ENCODE peak calls at places on chromosomes 5 and 9, in seven cellular contexts. One of them, this sample, is unnamed.
A peak's percentile ranks its signal among the peaks of the same experiment; 100 is the strongest.

GRCh38 chr9:69554945-69555344 is 117.2 kb downstream of the APBA1 start:
- DNase-seq in K562: no peak
- DNase-seq in Panc1: no peak
- DNase-seq in HepG2: no peak
- DNase-seq in HCT116: no peak
- DNase-seq in GM12878: no peak
- DNase-seq in SK-N-SH: no peak
- DNase-seq in this sample: no peak

GRCh38 chr5:169735913-169736312 is 98.8 kb downstream of the DOCK2 start:
- DNase-seq in K562: peak; percentile 24
- DNase-seq in Panc1: no peak
- DNase-seq in HepG2: no peak
- DNase-seq in HCT116: no peak
- DNase-seq in GM12878: no peak
- DNase-seq in SK-N-SH: no peak
- DNase-seq in this sample: no peak

GRCh38 chr9:27765931-27766835 is 192.9 kb upstream of the C9orf72 start:
- DNase-seq in K562: no peak
- DNase-seq in Panc1: no peak
- DNase-seq in HepG2: no peak
- DNase-seq in HCT116: no peak
- DNase-seq in GM12878: no peak
- DNase-seq in SK-N-SH: no peak
- DNase-seq in this sample: no peak

GRCh38 chr9:2599896-2600295 is 21.7 kb upstream of the VLDLR start:
- DNase-seq in K562: no peak
- DNase-seq in Panc1: no peak
- DNase-seq in HepG2: no peak
- DNase-seq in HCT116: no peak
- DNase-seq in GM12878: no peak
- DNase-seq in SK-N-SH: no peak
- DNase-seq in this sample: no peak

GRCh38 chr9:27532046-27532445 is 2.4 kb upstream of the MOB3B start:
- DNase-seq in K562: no peak
- DNase-seq in Panc1: no peak
- DNase-seq in HepG2: no peak
- DNase-seq in HCT116: no peak
- DNase-seq in GM12878: no peak
- DNase-seq in SK-N-SH: no peak
- DNase-seq in this sample: no peak

GRCh38 chr5:93209476-93209875 is 371.5 kb downstream of the NR2F1-AS1 start:
- DNase-seq in K562: no peak
- DNase-seq in Panc1: no peak
- DNase-seq in HepG2: no peak
- DNase-seq in HCT116: no peak
- DNase-seq in GM12878: no peak
- DNase-seq in SK-N-SH: no peak
- DNase-seq in this sample: no peak

GRCh38 chr5:72459089-72459661 is 48.0 kb downstream of the ZNF366 start:
- DNase-seq in K562: no peak
- DNase-seq in Panc1: no peak
- DNase-seq in HepG2: no peak
- DNase-seq in HCT116: no peak
- DNase-seq in GM12878: peak; percentile 71
- DNase-seq in SK-N-SH: no peak
- DNase-seq in this sample: no peak

GRCh38 chr9:112858625-112859147 is 32.0 kb downstream of the SLC46A2 start:
- DNase-seq in K562: no peak
- DNase-seq in Panc1: no peak
- DNase-seq in HepG2: no peak
- DNase-seq in HCT116: no peak
- DNase-seq in GM12878: peak; percentile 31
- DNase-seq in SK-N-SH: no peak
- DNase-seq in this sample: no peak

GRCh38 chr9:114184071-114184470 is 28.7 kb downstream of the COL27A1 start:
- DNase-seq in K562: peak; percentile 36
- DNase-seq in Panc1: no peak
- DNase-seq in HepG2: no peak
- DNase-seq in HCT116: no peak
- DNase-seq in GM12878: no peak
- DNase-seq in SK-N-SH: no peak
- DNase-seq in this sample: no peak

GRCh38 chr5:143063175-143063970 is 293.2 kb downstream of the ARHGAP26 start:
- DNase-seq in K562: no peak
- DNase-seq in Panc1: no peak
- DNase-seq in HepG2: no peak
- DNase-seq in HCT116: no peak
- DNase-seq in GM12878: no peak
- DNase-seq in SK-N-SH: no peak
- DNase-seq in this sample: no peak

GRCh38 chr9:121074370-121075250 is at the start of gene CNTRL:
- DNase-seq in K562: peak; percentile 95
- DNase-seq in Panc1: peak; percentile 64
- DNase-seq in HepG2: peak; percentile 71
- DNase-seq in HCT116: peak; percentile 54
- DNase-seq in GM12878: peak; percentile 62
- DNase-seq in SK-N-SH: peak; percentile 93
- DNase-seq in this sample: peak; percentile 29

GRCh38 chr9:110814159-110814558 is 145.6 kb downstream of the MUSK start:
- DNase-seq in K562: no peak
- DNase-seq in Panc1: no peak
- DNase-seq in HepG2: no peak
- DNase-seq in HCT116: no peak
- DNase-seq in GM12878: no peak
- DNase-seq in SK-N-SH: no peak
- DNase-seq in this sample: no peak

GRCh38 chr5:1780621-1780945 is 19.1 kb downstream of the MRPL36 start:
- DNase-seq in K562: no peak
- DNase-seq in Panc1: no peak
- DNase-seq in HepG2: no peak
- DNase-seq in HCT116: no peak
- DNase-seq in GM12878: no peak
- DNase-seq in SK-N-SH: no peak
- DNase-seq in this sample: no peak

GRCh38 chr9:98943682-98944129 is at the start of gene COL15A1:
- DNase-seq in K562: peak; percentile 67
- DNase-seq in Panc1: no peak
- DNase-seq in HepG2: no peak
- DNase-seq in HCT116: no peak
- DNase-seq in GM12878: no peak
- DNase-seq in SK-N-SH: peak; percentile 69
- DNase-seq in this sample: no peak

GRCh38 chr5:135644196-135644766 is 65.5 kb upstream of the CXCL14 start:
- DNase-seq in K562: no peak
- DNase-seq in Panc1: no peak
- DNase-seq in HepG2: no peak
- DNase-seq in HCT116: no peak
- DNase-seq in GM12878: no peak
- DNase-seq in SK-N-SH: peak; percentile 17
- DNase-seq in this sample: no peak

GRCh38 chr5:77280036-77280435 is 69.6 kb downstream of the PDE8B start:
- DNase-seq in K562: no peak
- DNase-seq in Panc1: no peak
- DNase-seq in HepG2: no peak
- DNase-seq in HCT116: no peak
- DNase-seq in GM12878: no peak
- DNase-seq in SK-N-SH: no peak
- DNase-seq in this sample: no peak

GRCh38 chr9:112555844-112556482 is 69.3 kb downstream of the KIAA1958 start:
- DNase-seq in K562: no peak
- DNase-seq in Panc1: no peak
- DNase-seq in HepG2: peak; percentile 33
- DNase-seq in HCT116: no peak
- DNase-seq in GM12878: no peak
- DNase-seq in SK-N-SH: no peak
- DNase-seq in this sample: no peak

GRCh38 chr9:84436386-84437114 is 96.0 kb upstream of the SLC28A3 start:
- DNase-seq in K562: no peak
- DNase-seq in Panc1: no peak
- DNase-seq in HepG2: no peak
- DNase-seq in HCT116: no peak
- DNase-seq in GM12878: no peak
- DNase-seq in SK-N-SH: no peak
- DNase-seq in this sample: no peak

GRCh38 chr9:91245432-91246313 is 116.0 kb downstream of the AUH start:
- DNase-seq in K562: peak; percentile 62
- DNase-seq in Panc1: peak; percentile 15
- DNase-seq in HepG2: no peak
- DNase-seq in HCT116: no peak
- DNase-seq in GM12878: no peak
- DNase-seq in SK-N-SH: no peak
- DNase-seq in this sample: no peak

GRCh38 chr9:74821636-74822035 is 66.1 kb downstream of the TRPM6 start:
- DNase-seq in K562: peak; percentile 3
- DNase-seq in Panc1: no peak
- DNase-seq in HepG2: no peak
- DNase-seq in HCT116: no peak
- DNase-seq in GM12878: no peak
- DNase-seq in SK-N-SH: no peak
- DNase-seq in this sample: no peak

DNA sequence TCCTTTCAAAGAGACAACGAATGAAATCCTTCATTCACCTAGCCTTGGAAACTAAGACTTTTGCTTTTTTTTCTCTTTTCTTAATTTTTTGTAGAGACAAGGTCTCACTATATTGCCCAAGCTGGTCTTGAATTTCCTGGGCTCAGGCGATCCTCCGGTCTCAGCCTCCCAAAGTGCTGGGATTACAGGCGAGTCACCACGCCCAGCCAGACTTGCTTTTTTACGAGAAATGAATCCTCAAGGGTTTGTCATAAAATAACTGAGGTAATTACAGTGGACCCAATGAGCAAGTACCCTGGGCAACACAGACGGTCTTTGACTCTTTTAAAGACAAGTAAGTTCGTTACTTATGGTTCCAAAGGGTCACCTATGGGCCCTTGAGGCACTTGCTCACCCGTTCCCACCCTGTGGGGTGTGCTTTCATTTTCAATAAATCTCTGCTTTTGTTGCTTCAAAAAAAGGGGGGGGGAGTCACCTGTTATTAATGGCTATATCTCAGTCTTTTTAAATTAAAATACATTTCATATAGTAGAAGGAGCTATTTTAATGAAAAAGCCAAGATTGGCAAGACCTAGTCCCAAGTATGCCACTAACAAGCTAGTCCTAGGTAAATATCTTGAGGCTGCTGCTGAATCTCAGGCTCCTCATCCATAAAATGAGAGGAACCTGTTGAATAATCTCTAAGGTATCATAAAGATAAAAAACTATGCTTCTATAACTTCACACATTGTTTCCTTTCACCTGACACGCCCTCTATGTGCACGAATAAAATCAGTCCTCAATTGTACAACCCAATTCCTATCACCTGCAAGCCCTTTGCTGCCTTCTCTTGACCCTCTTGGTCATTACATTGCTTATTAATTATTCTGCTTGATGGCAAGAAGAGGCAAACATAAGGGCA is 70.2 kb downstream of the TRPM6 start:
- DNase-seq in K562: no peak
- DNase-seq in Panc1: no peak
- DNase-seq in HepG2: no peak
- DNase-seq in HCT116: no peak
- DNase-seq in GM12878: no peak
- DNase-seq in SK-N-SH: no peak
- DNase-seq in this sample: no peak
- TF ChIP-seq SIN3A in K562: no peak
- TF ChIP-seq SIN3A in Panc1: no peak
- TF ChIP-seq SIN3A in HepG2: no peak
- TF ChIP-seq SIN3A in HCT116: no peak
- TF ChIP-seq SIN3A in GM12878: no peak
- TF ChIP-seq SIN3A in SK-N-SH: no peak
- TF ChIP-seq SIN3A in this sample: no peak

DNA sequence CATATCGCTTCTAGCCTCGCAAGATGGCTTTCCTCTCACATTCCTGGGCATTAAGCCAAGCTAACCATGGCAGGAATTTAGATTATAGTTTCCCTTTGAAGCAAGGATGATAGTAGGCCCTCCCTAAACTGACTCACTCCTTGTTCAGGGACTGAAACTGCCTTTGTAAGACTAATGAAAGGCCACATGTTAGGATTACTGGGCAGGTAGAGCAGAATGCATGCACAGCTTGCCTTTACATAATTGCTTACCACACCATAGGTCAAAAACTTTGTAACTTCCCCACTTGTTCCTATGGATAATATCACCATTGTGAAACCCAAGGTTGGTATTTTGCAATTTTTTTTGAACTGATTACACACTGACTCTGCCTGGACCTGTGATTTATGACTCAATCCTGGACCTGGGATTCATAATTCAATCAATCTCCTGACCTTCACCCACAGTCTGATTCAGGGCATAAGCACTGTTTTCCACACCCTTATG is 41.0 kb upstream of the PRDM9 start:
- DNase-seq in K562: no peak
- DNase-seq in Panc1: peak; percentile 13
- DNase-seq in HepG2: peak; percentile 75
- DNase-seq in HCT116: no peak
- DNase-seq in GM12878: no peak
- DNase-seq in SK-N-SH: no peak
- DNase-seq in this sample: no peak
- TF ChIP-seq SIN3A in K562: no peak
- TF ChIP-seq SIN3A in Panc1: no peak
- TF ChIP-seq SIN3A in HepG2: no peak
- TF ChIP-seq SIN3A in HCT116: no peak
- TF ChIP-seq SIN3A in GM12878: no peak
- TF ChIP-seq SIN3A in SK-N-SH: no peak
- TF ChIP-seq SIN3A in this sample: no peak

GRCh38 chr5:141557681-141558136 is 61.1 kb downstream of the DIAPH1 start:
- DNase-seq in K562: peak; percentile 78
- DNase-seq in Panc1: peak; percentile 82
- DNase-seq in HepG2: peak; percentile 50
- DNase-seq in HCT116: peak; percentile 95
- DNase-seq in GM12878: peak; percentile 43
- DNase-seq in SK-N-SH: peak; percentile 69
- DNase-seq in this sample: peak; percentile 82
- TF ChIP-seq SIN3A in K562: no peak
- TF ChIP-seq SIN3A in Panc1: no peak
- TF ChIP-seq SIN3A in HepG2: no peak
- TF ChIP-seq SIN3A in HCT116: no peak
- TF ChIP-seq SIN3A in GM12878: no peak
- TF ChIP-seq SIN3A in SK-N-SH: peak; percentile 44
- TF ChIP-seq SIN3A in this sample: no peak

DNA sequence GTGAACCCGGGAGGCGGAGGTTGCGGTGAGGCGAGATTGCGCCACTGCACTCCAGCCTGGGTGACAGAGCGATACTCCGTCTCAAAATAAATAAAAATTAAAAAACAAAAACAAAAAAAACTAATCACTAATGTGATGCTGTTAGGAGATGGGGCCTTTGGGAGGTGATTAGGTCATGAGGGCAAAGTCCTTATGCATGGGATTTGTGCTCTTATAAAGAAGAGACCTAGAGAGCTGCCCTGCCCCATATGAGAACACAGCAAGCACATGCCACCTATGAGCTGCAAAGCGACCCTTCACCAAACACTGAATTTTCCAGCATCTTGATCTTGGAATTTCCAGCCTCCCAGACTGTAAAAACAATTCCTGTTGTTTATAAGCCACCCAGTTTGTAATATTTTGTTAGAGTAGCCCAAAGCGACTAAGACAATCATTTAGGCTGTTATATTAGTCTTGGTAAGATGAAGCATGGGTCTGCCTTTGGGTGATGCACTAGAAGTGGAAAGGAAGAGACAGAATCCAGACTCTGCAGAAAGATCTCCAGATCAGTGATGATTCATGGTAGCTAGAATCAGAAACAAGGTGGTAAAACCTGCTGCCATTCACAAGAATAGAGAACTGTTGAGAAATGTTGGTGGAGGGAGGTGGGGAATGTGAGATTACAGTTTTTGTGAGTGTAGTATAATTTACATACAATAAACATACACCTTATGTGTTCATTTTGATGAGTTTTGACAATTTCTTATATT is 26.2 kb downstream of the GPR21 start:
- DNase-seq in K562: no peak
- DNase-seq in Panc1: no peak
- DNase-seq in HepG2: peak; percentile 10
- DNase-seq in HCT116: no peak
- DNase-seq in GM12878: no peak
- DNase-seq in SK-N-SH: no peak
- DNase-seq in this sample: no peak
- TF ChIP-seq SIN3A in K562: no peak
- TF ChIP-seq SIN3A in Panc1: no peak
- TF ChIP-seq SIN3A in HepG2: no peak
- TF ChIP-seq SIN3A in HCT116: no peak
- TF ChIP-seq SIN3A in GM12878: no peak
- TF ChIP-seq SIN3A in SK-N-SH: no peak
- TF ChIP-seq SIN3A in this sample: no peak

This sample was measured in H1.